ENCODE peak calls at places on chromosomes 4 and X, in five cellular contexts. G is adrenal gland; B is left lung; C is CD8-positive, alpha-beta memory T cell; F is esophagus squamous epithelium. V is an unnamed sample. For H3K36me3, the result is how much of the 10 kb centered on the place peaks cover.

GRCh38 chrX:4277122-4277521 is 563.7 kb upstream of the PRKX start:
- DNase-seq in G (no peak), B (no peak), C (no peak), F (no peak), V (no peak)

GRCh38 chr4:145935253-145936141 is 3.1 kb downstream of the ZNF827 start:
- DNase-seq in G (peak), B (peak), C (peak), F (no peak), V (no peak)

GRCh38 chr4:86055898-86056297 is 304.0 kb downstream of the MAPK10 start:
- DNase-seq in G (no peak), B (no peak), C (no peak), F (no peak), V (no peak)

GRCh38 chr4:11483076-11483475 is 54.4 kb upstream of the HS3ST1 start:
- DNase-seq in G (no peak), B (no peak), C (no peak), F (no peak), V (no peak)

GRCh38 chr4:37685211-37685725 is 908 bp downstream of the RELL1 start:
- DNase-seq in G (no peak), B (no peak), C (peak), F (no peak), V (no peak)

GRCh38 chr4:114474401-114474800 is 124.2 kb upstream of the UGT8 start:
- DNase-seq in G (no peak), B (no peak), C (no peak), F (no peak), V (no peak)

GRCh38 chrX:47623540-47624027 is 3.9 kb upstream of the SYN1 start:
- DNase-seq in G (peak), B (peak), C (peak), F (no peak), V (peak)

GRCh38 chr4:47002593-47002992 is 9.2 kb upstream of the GABRA4 start:
- DNase-seq in G (no peak), B (no peak), C (no peak), F (no peak), V (no peak)

GRCh38 chrX:36978886-36979285 is 29.3 kb upstream of the FAM47C start:
- DNase-seq in G (no peak), B (no peak), C (no peak), F (no peak), V (no peak)

GRCh38 chrX:39398215-39398972 is 597.1 kb downstream of the MID1IP1 start:
- DNase-seq in G (no peak), B (no peak), C (no peak), F (no peak), V (no peak)

GRCh38 chrX:74343970-74344622 is 40.1 kb downstream of the ZCCHC13 start:
- DNase-seq in G (peak), B (no peak), C (peak), F (no peak), V (peak)

DNA sequence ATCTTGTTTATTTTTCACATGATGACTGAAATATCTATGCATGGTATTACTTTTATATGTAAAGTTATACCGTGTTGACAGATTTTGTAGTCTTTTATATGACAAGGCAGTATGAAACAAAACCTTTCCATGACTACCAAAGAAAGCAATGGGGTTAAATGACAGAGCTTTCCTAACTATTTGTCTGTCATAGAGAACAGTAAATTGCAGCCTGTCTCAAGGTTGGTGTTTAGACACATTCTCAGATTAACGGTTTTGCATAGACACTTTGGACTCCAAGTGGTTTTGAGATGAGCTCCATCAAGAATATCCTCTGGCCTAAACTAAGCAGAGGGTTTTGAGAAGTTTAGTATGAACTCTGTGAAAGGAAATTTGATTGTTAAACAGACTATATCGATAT is 180.7 kb upstream of the TENM3 start:
- DNase-seq in G (no peak), B (no peak), C (no peak), F (no peak), V (no peak)
- H3K27ac ChIP-seq in G (no peak), B (no peak), C (no peak), F (no peak), V (no peak)

GRCh38 chr4:118732591-118733330 is 47.6 kb downstream of the METTL14 start:
- DNase-seq in G (no peak), B (no peak), C (no peak), F (no peak), V (no peak)

GRCh38 chr4:118723369-118723768 is 38.2 kb downstream of the METTL14 start:
- DNase-seq in G (no peak), B (no peak), C (no peak), F (no peak), V (no peak)

GRCh38 chr4:118730683-118731082 is 45.5 kb downstream of the METTL14 start:
- DNase-seq in G (no peak), B (no peak), C (no peak), F (no peak), V (no peak)

GRCh38 chr4:118729287-118730286 is 44.4 kb downstream of the METTL14 start:
- DNase-seq in G (no peak), B (no peak), C (peak), F (no peak), V (no peak)

DNA sequence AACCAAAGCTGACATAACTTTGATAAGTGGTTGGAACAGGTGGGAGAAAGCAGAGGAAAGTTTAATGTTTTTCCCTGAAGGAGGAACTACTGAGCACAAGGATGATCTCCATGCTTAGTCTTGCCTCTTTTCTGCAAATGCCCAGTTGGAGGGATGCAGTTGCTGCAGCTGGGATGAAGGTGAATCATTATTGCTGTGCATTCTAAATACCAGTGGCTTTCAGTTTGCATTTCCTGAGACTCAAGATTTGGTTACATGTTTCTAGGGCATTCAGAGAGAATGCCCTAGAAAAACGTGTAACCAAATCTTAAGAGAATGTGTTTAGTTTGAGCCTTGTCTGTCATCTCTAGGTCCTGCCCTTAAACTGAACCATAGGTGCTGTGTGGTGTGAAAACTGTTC is 42.2 kb downstream of the METTL14 start:
- DNase-seq in G (no peak), B (no peak), C (no peak), F (no peak), V (no peak)
- H3K36me3 ChIP-seq in G (half or more), B (under half), C (under half), F (under half), V (half or more)

DNA sequence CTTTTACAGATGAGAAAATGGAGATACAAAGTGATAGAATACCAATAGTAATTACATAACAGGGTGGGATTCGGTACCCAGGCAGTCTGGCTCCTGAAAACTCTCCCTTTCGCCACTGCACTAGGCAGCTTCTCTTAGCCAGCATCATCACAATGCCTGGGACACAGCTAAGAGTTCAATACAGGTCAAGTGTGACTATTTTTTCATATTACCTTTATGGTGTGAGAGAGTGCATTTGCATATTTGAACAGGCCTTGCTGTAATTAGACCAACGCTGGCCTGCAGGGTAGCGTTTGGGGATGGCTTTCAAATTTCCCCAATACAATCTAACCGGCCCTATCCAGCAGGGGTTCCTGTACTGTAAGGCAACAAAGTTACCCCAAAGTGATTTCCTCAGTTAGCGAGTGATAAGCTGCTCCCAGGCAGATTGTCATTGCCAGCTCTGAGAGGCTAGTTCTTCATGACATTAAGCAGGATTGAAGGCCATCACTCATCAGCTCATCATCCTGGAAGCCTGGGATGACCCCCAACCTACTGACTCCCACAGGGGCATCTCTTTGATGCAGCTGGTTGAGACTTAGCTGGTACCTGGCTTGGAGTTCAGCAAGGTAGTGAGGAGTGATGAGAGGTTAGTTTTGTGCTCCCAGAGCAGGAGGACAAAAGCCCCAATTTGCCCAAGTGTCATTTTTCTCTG is 836.8 kb upstream of the LCORL start:
- DNase-seq in G (no peak), B (no peak), C (no peak), F (no peak), V (no peak)
- H3K27ac ChIP-seq in G (no peak), B (no peak), C (no peak), F (no peak), V (no peak)

GRCh38 chr4:1907848-1908525 is 36.8 kb downstream of the NSD2 start:
- DNase-seq in G (no peak), B (no peak), C (no peak), F (no peak), V (no peak)
- H3K36me3 ChIP-seq in G (under half), B (under half), C (under half), F (under half), V (under half)

GRCh38 chrX:13085533-13085932 is 41.1 kb upstream of the FAM9C start:
- DNase-seq in G (no peak), B (no peak), C (peak), F (no peak), V (no peak)
- H3K27ac ChIP-seq in G (no peak), B (peak), C (no peak), F (no peak), V (no peak)

V was measured in ascending aorta.